ENCODE peak calls at places on chromosomes 1 and 21, in five cellular contexts. Q, O, P, G and Z are unnamed samples.

GRCh38 chr1:155120253-155120652 is 7.4 kb upstream of the EFNA1 start:
- DNase-seq in Q (no peak), O (no peak), P (no peak), G (no peak), Z (no peak)

GRCh38 chr1:86146566-86146965 is 10.0 kb downstream of the COL24A1 start:
- DNase-seq in Q (no peak), O (no peak), P (no peak), G (no peak), Z (no peak)

GRCh38 chr1:56448937-56449336 is 130.4 kb downstream of the PLPP3 start:
- DNase-seq in Q (no peak), O (no peak), P (no peak), G (no peak), Z (no peak)

GRCh38 chr1:53576381-53576801 is 117.2 kb downstream of the DMRTB1 start:
- DNase-seq in Q (no peak), O (no peak), P (no peak), G (no peak), Z (no peak)

GRCh38 chr1:88016947-88017346 is 667.1 kb upstream of the PKN2 start:
- DNase-seq in Q (no peak), O (no peak), P (no peak), G (no peak), Z (no peak)

GRCh38 chr1:185567006-185567405 is 167.2 kb upstream of the HMCN1 start:
- DNase-seq in Q (no peak), O (no peak), P (no peak), G (no peak), Z (no peak)

GRCh38 chr1:114854693-114855320 is at the start of gene SYCP1:
- DNase-seq in Q (no peak), O (no peak), P (no peak), G (no peak), Z (no peak)

GRCh38 chr1:53327183-53327941 is 508 bp downstream of the LRP8 start:
- DNase-seq in Q (peak; percentile 62), O (peak; percentile 77), P (no peak), G (peak; percentile 49), Z (no peak)

GRCh38 chr1:242754926-242755325 is 230.4 kb upstream of the PLD5 start:
- DNase-seq in Q (no peak), O (no peak), P (no peak), G (no peak), Z (no peak)

GRCh38 chr1:1917304-1917976 is 1.6 kb downstream of the TMEM52 start:
- DNase-seq in Q (peak; percentile 58), O (no peak), P (no peak), G (peak; percentile 25), Z (no peak)

GRCh38 chr1:234778215-234779159 is 168.5 kb upstream of the IRF2BP2 start:
- DNase-seq in Q (no peak), O (peak; percentile 40), P (no peak), G (no peak), Z (no peak)

GRCh38 chr1:16630661-16631247 is 17.4 kb upstream of the NBPF1 start:
- DNase-seq in Q (peak; percentile 68), O (peak; percentile 41), P (no peak), G (peak; percentile 42), Z (no peak)

GRCh38 chr1:166865931-166866330 is 10.1 kb downstream of the TADA1 start:
- DNase-seq in Q (no peak), O (no peak), P (no peak), G (no peak), Z (no peak)

GRCh38 chr21:46003575-46004007 is 22.0 kb downstream of the COL6A1 start:
- DNase-seq in Q (peak; percentile 69), O (no peak), P (no peak), G (peak; percentile 36), Z (no peak)

GRCh38 chr1:167987174-167987573 is 50.3 kb upstream of the MPC2 start:
- DNase-seq in Q (no peak), O (no peak), P (no peak), G (no peak), Z (no peak)

GRCh38 chr1:87336623-87337067 is 8.0 kb downstream of the LMO4 start:
- DNase-seq in Q (no peak), O (no peak), P (no peak), G (no peak), Z (no peak)

GRCh38 chr1:210377934-210378333 is 49.2 kb downstream of the HHAT start:
- DNase-seq in Q (no peak), O (no peak), P (no peak), G (no peak), Z (peak; percentile 24)

GRCh38 chr1:86695400-86695799 is 9.0 kb upstream of the SH3GLB1 start:
- DNase-seq in Q (no peak), O (no peak), P (no peak), G (no peak), Z (no peak)

GRCh38 chr1:99503276-99503747 is 142.6 kb upstream of the PALMD start:
- DNase-seq in Q (no peak), O (no peak), P (no peak), G (no peak), Z (no peak)

GRCh38 chr1:31760422-31760900 is 3.7 kb downstream of the ADGRB2 start:
- DNase-seq in Q (peak; percentile 59), O (no peak), P (no peak), G (no peak), Z (no peak)

GRCh38 chr1:229980009-229980408 is 87.0 kb upstream of the GALNT2 start:
- DNase-seq in Q (no peak), O (no peak), P (no peak), G (no peak), Z (no peak)

GRCh38 chr1:42439940-42440339 is 15.9 kb downstream of the ZMYND12 start:
- DNase-seq in Q (no peak), O (no peak), P (no peak), G (no peak), Z (peak; percentile 7)

GRCh38 chr1:41241748-41242644 is at the start of gene SCMH1:
- DNase-seq in Q (peak; percentile 80), O (peak; percentile 77), P (no peak), G (peak; percentile 70), Z (no peak)

GRCh38 chr1:181730606-181731005 is 247.3 kb downstream of the CACNA1E start:
- DNase-seq in Q (no peak), O (no peak), P (no peak), G (no peak), Z (no peak)

GRCh38 chr1:11519629-11520031 is 40.7 kb downstream of the DISP3 start:
- DNase-seq in Q (no peak), O (peak; percentile 20), P (no peak), G (no peak), Z (no peak)

GRCh38 chr1:25856856-25857255 is 2.4 kb downstream of the AUNIP start:
- DNase-seq in Q (no peak), O (no peak), P (no peak), G (no peak), Z (no peak)

GRCh38 chr21:36210779-36211659 is 54.4 kb downstream of the DOP1B start:
- DNase-seq in Q (no peak), O (no peak), P (no peak), G (no peak), Z (no peak)

GRCh38 chr1:59350521-59350920 is 53.6 kb downstream of the FGGY start:
- DNase-seq in Q (no peak), O (no peak), P (no peak), G (no peak), Z (no peak)

GRCh38 chr21:32257952-32258785 is 20.7 kb downstream of the MIS18A start:
- DNase-seq in Q (no peak), O (peak; percentile 40), P (peak; percentile 50), G (peak; percentile 60), Z (peak; percentile 54)

GRCh38 chr1:160624464-160624863 is 22.4 kb downstream of the SLAMF1 start:
- DNase-seq in Q (no peak), O (no peak), P (no peak), G (no peak), Z (no peak)

GRCh38 chr1:6026095-6026809 is 19.4 kb upstream of the KCNAB2 start:
- DNase-seq in Q (peak; percentile 96), O (peak; percentile 94), P (no peak), G (peak; percentile 92), Z (no peak)

GRCh38 chr1:230749150-230749549 is 2.0 kb downstream of the CAPN9 start:
- DNase-seq in Q (no peak), O (no peak), P (no peak), G (no peak), Z (no peak)

GRCh38 chr1:33516891-33517550 is 44.6 kb downstream of the ZSCAN20 start:
- DNase-seq in Q (no peak), O (no peak), P (no peak), G (no peak), Z (no peak)

GRCh38 chr1:107187399-107187798 is 46.6 kb downstream of the NTNG1 start:
- DNase-seq in Q (no peak), O (no peak), P (no peak), G (no peak), Z (no peak)

GRCh38 chr1:214496126-214496525 is 55.3 kb downstream of the PTPN14 start:
- DNase-seq in Q (no peak), O (no peak), P (no peak), G (no peak), Z (no peak)

GRCh38 chr1:30665216-30665615 is 58.2 kb downstream of the MATN1 start:
- DNase-seq in Q (no peak), O (no peak), P (no peak), G (no peak), Z (no peak)

GRCh38 chr1:10161541-10162290 is 48.7 kb upstream of the KIF1B start:
- DNase-seq in Q (no peak), O (no peak), P (no peak), G (peak; percentile 64), Z (no peak)